ENCODE peak calls at places on chromosomes 12 and 14, in eight cellular contexts. One of them, this sample, is unnamed.

GRCh38 chr12:70985850-70986249 is 65.3 kb upstream of the PTPRR start:
- DNase-seq in cerebellar nuclear complex: no peak
- DNase-seq in mucosa of gallbladder: no peak
- DNase-seq in activated T-cell treated with anti-CD3 and anti-CD28 coated beads for 48 hours: no peak
- DNase-seq in neural progenitor cell: no peak
- DNase-seq in BE2C: no peak
- DNase-seq in stimulated activated CD4-positive, alpha-beta T cell treated with anti-CD3 and anti-CD28 coated beads, Interleukin-1b, Interleukin-23, amount 100 ng/mL, for 1 hour: no peak
- DNase-seq in posterior cingulate gyrus: no peak
- DNase-seq in this sample: no peak

GRCh38 chr12:27344760-27345159 is 12.1 kb downstream of the BMAL2 start:
- DNase-seq in cerebellar nuclear complex: no peak
- DNase-seq in mucosa of gallbladder: no peak
- DNase-seq in activated T-cell treated with anti-CD3 and anti-CD28 coated beads for 48 hours: no peak
- DNase-seq in neural progenitor cell: no peak
- DNase-seq in BE2C: no peak
- DNase-seq in stimulated activated CD4-positive, alpha-beta T cell treated with anti-CD3 and anti-CD28 coated beads, Interleukin-1b, Interleukin-23, amount 100 ng/mL, for 1 hour: no peak
- DNase-seq in posterior cingulate gyrus: no peak
- DNase-seq in this sample: no peak

GRCh38 chr14:44428239-44428924 is 78.7 kb downstream of the FSCB start:
- DNase-seq in cerebellar nuclear complex: no peak
- DNase-seq in mucosa of gallbladder: peak
- DNase-seq in activated T-cell treated with anti-CD3 and anti-CD28 coated beads for 48 hours: no peak
- DNase-seq in neural progenitor cell: no peak
- DNase-seq in BE2C: no peak
- DNase-seq in stimulated activated CD4-positive, alpha-beta T cell treated with anti-CD3 and anti-CD28 coated beads, Interleukin-1b, Interleukin-23, amount 100 ng/mL, for 1 hour: no peak
- DNase-seq in posterior cingulate gyrus: no peak
- DNase-seq in this sample: no peak

GRCh38 chr14:104145826-104146642 is 7.6 kb downstream of the KIF26A start:
- DNase-seq in cerebellar nuclear complex: no peak
- DNase-seq in mucosa of gallbladder: no peak
- DNase-seq in activated T-cell treated with anti-CD3 and anti-CD28 coated beads for 48 hours: no peak
- DNase-seq in neural progenitor cell: no peak
- DNase-seq in BE2C: peak
- DNase-seq in stimulated activated CD4-positive, alpha-beta T cell treated with anti-CD3 and anti-CD28 coated beads, Interleukin-1b, Interleukin-23, amount 100 ng/mL, for 1 hour: no peak
- DNase-seq in posterior cingulate gyrus: peak
- DNase-seq in this sample: no peak

GRCh38 chr12:2229661-2230539 is 177.1 kb downstream of the CACNA1C start:
- DNase-seq in cerebellar nuclear complex: no peak
- DNase-seq in mucosa of gallbladder: no peak
- DNase-seq in activated T-cell treated with anti-CD3 and anti-CD28 coated beads for 48 hours: no peak
- DNase-seq in neural progenitor cell: no peak
- DNase-seq in BE2C: no peak
- DNase-seq in stimulated activated CD4-positive, alpha-beta T cell treated with anti-CD3 and anti-CD28 coated beads, Interleukin-1b, Interleukin-23, amount 100 ng/mL, for 1 hour: no peak
- DNase-seq in posterior cingulate gyrus: no peak
- DNase-seq in this sample: no peak

GRCh38 chr14:100132903-100133510 is 26.4 kb downstream of the DEGS2 start:
- DNase-seq in cerebellar nuclear complex: no peak
- DNase-seq in mucosa of gallbladder: no peak
- DNase-seq in activated T-cell treated with anti-CD3 and anti-CD28 coated beads for 48 hours: no peak
- DNase-seq in neural progenitor cell: no peak
- DNase-seq in BE2C: peak
- DNase-seq in stimulated activated CD4-positive, alpha-beta T cell treated with anti-CD3 and anti-CD28 coated beads, Interleukin-1b, Interleukin-23, amount 100 ng/mL, for 1 hour: no peak
- DNase-seq in posterior cingulate gyrus: no peak
- DNase-seq in this sample: no peak

GRCh38 chr12:19223018-19223417 is 93.5 kb downstream of the PLEKHA5 start:
- DNase-seq in cerebellar nuclear complex: no peak
- DNase-seq in mucosa of gallbladder: no peak
- DNase-seq in activated T-cell treated with anti-CD3 and anti-CD28 coated beads for 48 hours: no peak
- DNase-seq in neural progenitor cell: no peak
- DNase-seq in BE2C: no peak
- DNase-seq in stimulated activated CD4-positive, alpha-beta T cell treated with anti-CD3 and anti-CD28 coated beads, Interleukin-1b, Interleukin-23, amount 100 ng/mL, for 1 hour: no peak
- DNase-seq in posterior cingulate gyrus: no peak
- DNase-seq in this sample: no peak

GRCh38 chr12:132154341-132154761 is 10.1 kb downstream of the NOC4L start:
- DNase-seq in cerebellar nuclear complex: no peak
- DNase-seq in mucosa of gallbladder: no peak
- DNase-seq in activated T-cell treated with anti-CD3 and anti-CD28 coated beads for 48 hours: no peak
- DNase-seq in neural progenitor cell: peak
- DNase-seq in BE2C: no peak
- DNase-seq in stimulated activated CD4-positive, alpha-beta T cell treated with anti-CD3 and anti-CD28 coated beads, Interleukin-1b, Interleukin-23, amount 100 ng/mL, for 1 hour: no peak
- DNase-seq in posterior cingulate gyrus: peak
- DNase-seq in this sample: no peak

GRCh38 chr12:60148109-60148508 is 552.3 kb downstream of the SLC16A7 start:
- DNase-seq in cerebellar nuclear complex: no peak
- DNase-seq in mucosa of gallbladder: no peak
- DNase-seq in activated T-cell treated with anti-CD3 and anti-CD28 coated beads for 48 hours: no peak
- DNase-seq in neural progenitor cell: no peak
- DNase-seq in BE2C: no peak
- DNase-seq in stimulated activated CD4-positive, alpha-beta T cell treated with anti-CD3 and anti-CD28 coated beads, Interleukin-1b, Interleukin-23, amount 100 ng/mL, for 1 hour: no peak
- DNase-seq in posterior cingulate gyrus: no peak
- DNase-seq in this sample: no peak

GRCh38 chr12:64082866-64083268 is 139.2 kb downstream of the KICS2 start:
- DNase-seq in cerebellar nuclear complex: no peak
- DNase-seq in mucosa of gallbladder: no peak
- DNase-seq in activated T-cell treated with anti-CD3 and anti-CD28 coated beads for 48 hours: no peak
- DNase-seq in neural progenitor cell: no peak
- DNase-seq in BE2C: peak
- DNase-seq in stimulated activated CD4-positive, alpha-beta T cell treated with anti-CD3 and anti-CD28 coated beads, Interleukin-1b, Interleukin-23, amount 100 ng/mL, for 1 hour: no peak
- DNase-seq in posterior cingulate gyrus: no peak
- DNase-seq in this sample: no peak

GRCh38 chr12:2168808-2169207 is 116.0 kb downstream of the CACNA1C start:
- DNase-seq in cerebellar nuclear complex: no peak
- DNase-seq in mucosa of gallbladder: peak
- DNase-seq in activated T-cell treated with anti-CD3 and anti-CD28 coated beads for 48 hours: no peak
- DNase-seq in neural progenitor cell: no peak
- DNase-seq in BE2C: no peak
- DNase-seq in stimulated activated CD4-positive, alpha-beta T cell treated with anti-CD3 and anti-CD28 coated beads, Interleukin-1b, Interleukin-23, amount 100 ng/mL, for 1 hour: no peak
- DNase-seq in posterior cingulate gyrus: no peak
- DNase-seq in this sample: no peak

GRCh38 chr14:91163316-91163715 is 49.4 kb downstream of the DGLUCY start:
- DNase-seq in cerebellar nuclear complex: no peak
- DNase-seq in mucosa of gallbladder: no peak
- DNase-seq in activated T-cell treated with anti-CD3 and anti-CD28 coated beads for 48 hours: no peak
- DNase-seq in neural progenitor cell: no peak
- DNase-seq in BE2C: no peak
- DNase-seq in stimulated activated CD4-positive, alpha-beta T cell treated with anti-CD3 and anti-CD28 coated beads, Interleukin-1b, Interleukin-23, amount 100 ng/mL, for 1 hour: no peak
- DNase-seq in posterior cingulate gyrus: peak
- DNase-seq in this sample: no peak

GRCh38 chr12:82174936-82175335 is 183.3 kb downstream of the CCDC59 start:
- DNase-seq in cerebellar nuclear complex: no peak
- DNase-seq in mucosa of gallbladder: peak
- DNase-seq in activated T-cell treated with anti-CD3 and anti-CD28 coated beads for 48 hours: no peak
- DNase-seq in neural progenitor cell: peak
- DNase-seq in BE2C: no peak
- DNase-seq in stimulated activated CD4-positive, alpha-beta T cell treated with anti-CD3 and anti-CD28 coated beads, Interleukin-1b, Interleukin-23, amount 100 ng/mL, for 1 hour: no peak
- DNase-seq in posterior cingulate gyrus: no peak
- DNase-seq in this sample: no peak

GRCh38 chr12:2297658-2298057 is 244.9 kb downstream of the CACNA1C start:
- DNase-seq in cerebellar nuclear complex: no peak
- DNase-seq in mucosa of gallbladder: no peak
- DNase-seq in activated T-cell treated with anti-CD3 and anti-CD28 coated beads for 48 hours: no peak
- DNase-seq in neural progenitor cell: no peak
- DNase-seq in BE2C: no peak
- DNase-seq in stimulated activated CD4-positive, alpha-beta T cell treated with anti-CD3 and anti-CD28 coated beads, Interleukin-1b, Interleukin-23, amount 100 ng/mL, for 1 hour: no peak
- DNase-seq in posterior cingulate gyrus: no peak
- DNase-seq in this sample: no peak

GRCh38 chr14:54784657-54785056 is 118.0 kb downstream of the GCH1 start:
- DNase-seq in cerebellar nuclear complex: no peak
- DNase-seq in mucosa of gallbladder: no peak
- DNase-seq in activated T-cell treated with anti-CD3 and anti-CD28 coated beads for 48 hours: no peak
- DNase-seq in neural progenitor cell: no peak
- DNase-seq in BE2C: no peak
- DNase-seq in stimulated activated CD4-positive, alpha-beta T cell treated with anti-CD3 and anti-CD28 coated beads, Interleukin-1b, Interleukin-23, amount 100 ng/mL, for 1 hour: no peak
- DNase-seq in posterior cingulate gyrus: no peak
- DNase-seq in this sample: no peak

GRCh38 chr14:69299286-69300035 is 39.5 kb downstream of the GALNT16 start:
- DNase-seq in cerebellar nuclear complex: no peak
- DNase-seq in mucosa of gallbladder: no peak
- DNase-seq in activated T-cell treated with anti-CD3 and anti-CD28 coated beads for 48 hours: no peak
- DNase-seq in neural progenitor cell: peak
- DNase-seq in BE2C: no peak
- DNase-seq in stimulated activated CD4-positive, alpha-beta T cell treated with anti-CD3 and anti-CD28 coated beads, Interleukin-1b, Interleukin-23, amount 100 ng/mL, for 1 hour: no peak
- DNase-seq in posterior cingulate gyrus: no peak
- DNase-seq in this sample: no peak

GRCh38 chr12:110922652-110923051 is 2.3 kb upstream of the MYL2 start:
- DNase-seq in cerebellar nuclear complex: no peak
- DNase-seq in mucosa of gallbladder: no peak
- DNase-seq in activated T-cell treated with anti-CD3 and anti-CD28 coated beads for 48 hours: no peak
- DNase-seq in neural progenitor cell: peak
- DNase-seq in BE2C: no peak
- DNase-seq in stimulated activated CD4-positive, alpha-beta T cell treated with anti-CD3 and anti-CD28 coated beads, Interleukin-1b, Interleukin-23, amount 100 ng/mL, for 1 hour: no peak
- DNase-seq in posterior cingulate gyrus: no peak
- DNase-seq in this sample: no peak

GRCh38 chr14:61560323-61560722 is 135.0 kb upstream of the HIF1A start:
- DNase-seq in cerebellar nuclear complex: no peak
- DNase-seq in mucosa of gallbladder: no peak
- DNase-seq in activated T-cell treated with anti-CD3 and anti-CD28 coated beads for 48 hours: no peak
- DNase-seq in neural progenitor cell: no peak
- DNase-seq in BE2C: no peak
- DNase-seq in stimulated activated CD4-positive, alpha-beta T cell treated with anti-CD3 and anti-CD28 coated beads, Interleukin-1b, Interleukin-23, amount 100 ng/mL, for 1 hour: no peak
- DNase-seq in posterior cingulate gyrus: no peak
- DNase-seq in this sample: no peak

GRCh38 chr14:71143391-71144290 is 236.4 kb downstream of the PCNX1 start:
- DNase-seq in cerebellar nuclear complex: no peak
- DNase-seq in mucosa of gallbladder: peak
- DNase-seq in activated T-cell treated with anti-CD3 and anti-CD28 coated beads for 48 hours: peak
- DNase-seq in neural progenitor cell: no peak
- DNase-seq in BE2C: no peak
- DNase-seq in stimulated activated CD4-positive, alpha-beta T cell treated with anti-CD3 and anti-CD28 coated beads, Interleukin-1b, Interleukin-23, amount 100 ng/mL, for 1 hour: no peak
- DNase-seq in posterior cingulate gyrus: no peak
- DNase-seq in this sample: no peak

GRCh38 chr14:20855652-20856291 is 35.4 kb upstream of the RNASE3 start:
- DNase-seq in cerebellar nuclear complex: no peak
- DNase-seq in mucosa of gallbladder: peak
- DNase-seq in activated T-cell treated with anti-CD3 and anti-CD28 coated beads for 48 hours: no peak
- DNase-seq in neural progenitor cell: peak
- DNase-seq in BE2C: peak
- DNase-seq in stimulated activated CD4-positive, alpha-beta T cell treated with anti-CD3 and anti-CD28 coated beads, Interleukin-1b, Interleukin-23, amount 100 ng/mL, for 1 hour: no peak
- DNase-seq in posterior cingulate gyrus: no peak
- DNase-seq in this sample: peak

GRCh38 chr12:7642876-7643309 is 22.8 kb downstream of the APOBEC1 start:
- DNase-seq in cerebellar nuclear complex: no peak
- DNase-seq in mucosa of gallbladder: no peak
- DNase-seq in activated T-cell treated with anti-CD3 and anti-CD28 coated beads for 48 hours: peak
- DNase-seq in neural progenitor cell: peak
- DNase-seq in BE2C: no peak
- DNase-seq in stimulated activated CD4-positive, alpha-beta T cell treated with anti-CD3 and anti-CD28 coated beads, Interleukin-1b, Interleukin-23, amount 100 ng/mL, for 1 hour: no peak
- DNase-seq in posterior cingulate gyrus: no peak
- DNase-seq in this sample: no peak

GRCh38 chr12:26872623-26873022 is 39.6 kb upstream of the ITPR2 start:
- DNase-seq in cerebellar nuclear complex: no peak
- DNase-seq in mucosa of gallbladder: no peak
- DNase-seq in activated T-cell treated with anti-CD3 and anti-CD28 coated beads for 48 hours: no peak
- DNase-seq in neural progenitor cell: no peak
- DNase-seq in BE2C: no peak
- DNase-seq in stimulated activated CD4-positive, alpha-beta T cell treated with anti-CD3 and anti-CD28 coated beads, Interleukin-1b, Interleukin-23, amount 100 ng/mL, for 1 hour: no peak
- DNase-seq in posterior cingulate gyrus: no peak
- DNase-seq in this sample: no peak

GRCh38 chr14:105888151-105888550 is 361.8 kb downstream of the TMEM121 start:
- DNase-seq in cerebellar nuclear complex: no peak
- DNase-seq in mucosa of gallbladder: no peak
- DNase-seq in activated T-cell treated with anti-CD3 and anti-CD28 coated beads for 48 hours: no peak
- DNase-seq in neural progenitor cell: no peak
- DNase-seq in BE2C: no peak
- DNase-seq in stimulated activated CD4-positive, alpha-beta T cell treated with anti-CD3 and anti-CD28 coated beads, Interleukin-1b, Interleukin-23, amount 100 ng/mL, for 1 hour: no peak
- DNase-seq in posterior cingulate gyrus: no peak
- DNase-seq in this sample: no peak